ENCODE peak calls at places on chromosomes 16 and 17, in nine cellular contexts. M is SW480; A is GM23248; E is lung microvascular endothelial cell; H is cardiac fibroblast; C is activated CD4-positive, alpha-beta T cell treated with anti-CD3 and anti-CD28 coated beads for 48 hours; Y is GM04504; G is epithelial cell of prostate; D is M059J. R is an unnamed sample.

GRCh38 chr16:75238132-75238852 is 13.1 kb downstream of the BCAR1 start:
- DNase-seq in C (no peak), Y (peak), H (peak), D (peak), M (no peak), G (no peak), A (peak), E (no peak), R (no peak)

GRCh38 chr17:46719889-46720288 is 98.6 kb downstream of the WNT3 start:
- DNase-seq in A (no peak), E (no peak), H (no peak), C (no peak), D (no peak), G (no peak), Y (no peak), M (no peak), R (no peak)

GRCh38 chr16:56423584-56424403 is 1.6 kb downstream of the AMFR start:
- DNase-seq in D (no peak), H (no peak), C (no peak), E (peak), Y (no peak), M (peak), G (no peak), A (peak), R (no peak)

GRCh38 chr17:82709676-82710498 is 6.6 kb upstream of the FN3KRP start:
- DNase-seq in Y (no peak), M (no peak), H (no peak), A (no peak), D (no peak), C (no peak), G (no peak), E (no peak), R (no peak)

GRCh38 chr17:61157246-61157887 is 242.3 kb upstream of the TBX2 start:
- DNase-seq in Y (no peak), G (no peak), E (no peak), A (peak), D (peak), C (no peak), H (peak), M (no peak), R (no peak)

GRCh38 chr17:45229681-45230409 is 8.2 kb downstream of the FMNL1 start:
- DNase-seq in A (peak), D (no peak), Y (no peak), M (no peak), G (no peak), C (peak), H (no peak), E (no peak), R (no peak)

GRCh38 chr16:76162046-76162445 is 115.2 kb upstream of the CNTNAP4 start:
- DNase-seq in Y (no peak), G (no peak), E (no peak), A (no peak), C (no peak), D (no peak), H (no peak), M (no peak), R (no peak)

GRCh38 chr16:68434654-68435210 is 13.6 kb downstream of the SMPD3 start:
- DNase-seq in E (no peak), A (no peak), D (no peak), M (peak), Y (no peak), C (no peak), G (peak), H (no peak), R (no peak)

GRCh38 chr17:8520981-8521380 is 85.3 kb downstream of the NDEL1 start:
- DNase-seq in C (no peak), G (no peak), H (no peak), A (no peak), M (no peak), E (no peak), D (no peak), Y (no peak), R (no peak)

GRCh38 chr16:48590476-48590875 is 19.5 kb downstream of the N4BP1 start:
- DNase-seq in G (no peak), A (no peak), M (no peak), C (no peak), D (no peak), H (no peak), E (no peak), Y (no peak), R (no peak)

GRCh38 chr17:39702901-39703893 is 3.3 kb downstream of the ERBB2 start:
- DNase-seq in C (no peak), M (no peak), Y (no peak), H (no peak), G (no peak), A (no peak), E (no peak), D (no peak), R (no peak)

GRCh38 chr17:60314423-60314822 is 77.5 kb downstream of the USP32 start:
- DNase-seq in Y (no peak), G (no peak), E (no peak), H (no peak), C (no peak), M (no peak), D (no peak), A (no peak), R (no peak)

GRCh38 chr17:44636562-44636961 is 19.7 kb upstream of the MEIOC start:
- DNase-seq in A (peak), C (no peak), D (peak), H (peak), G (no peak), Y (peak), M (peak), E (peak), R (no peak)

GRCh38 chr17:50661795-50662391 is 27.2 kb downstream of the ABCC3 start:
- DNase-seq in A (peak), H (peak), M (peak), G (peak), C (peak), Y (peak), E (peak), D (peak), R (no peak)

GRCh38 chr17:72338847-72339790 is 218.3 kb downstream of the SOX9 start:
- DNase-seq in Y (peak), H (peak), D (peak), G (no peak), E (peak), M (peak), A (peak), C (no peak), R (no peak)

GRCh38 chr17:4208228-4208627 is 55.6 kb downstream of the ANKFY1 start:
- DNase-seq in D (peak), M (no peak), Y (no peak), E (no peak), H (peak), C (no peak), A (peak), G (no peak), R (no peak)

R was measured in activated CD4-positive, CD25-positive, alpha-beta regulatory T cell.